ENCODE peak calls at places on chromosome 12, in six cellular contexts. One of them, this sample, is unnamed.

GRCh38 chr12:12228402-12228801 is 38.4 kb downstream of the LRP6 start:
- DNase-seq in tibial nerve: no peak
- DNase-seq in adrenal gland: no peak
- DNase-seq in PC-9: no peak
- DNase-seq in WERI-Rb-1: no peak
- DNase-seq in SK-N-SH: no peak
- DNase-seq in this sample: no peak

GRCh38 chr12:122449317-122449716 is 26.8 kb upstream of the CLIP1 start:
- DNase-seq in tibial nerve: no peak
- DNase-seq in adrenal gland: no peak
- DNase-seq in PC-9: peak; percentile 52
- DNase-seq in WERI-Rb-1: no peak
- DNase-seq in SK-N-SH: no peak
- DNase-seq in this sample: no peak

GRCh38 chr12:87428701-87429277 is 600.4 kb downstream of the C12orf50 start:
- DNase-seq in tibial nerve: no peak
- DNase-seq in adrenal gland: peak; percentile 62
- DNase-seq in PC-9: no peak
- DNase-seq in WERI-Rb-1: no peak
- DNase-seq in SK-N-SH: no peak
- DNase-seq in this sample: no peak

GRCh38 chr12:82950362-82950761 is 263.7 kb downstream of the TMTC2 start:
- DNase-seq in tibial nerve: no peak
- DNase-seq in adrenal gland: no peak
- DNase-seq in PC-9: no peak
- DNase-seq in WERI-Rb-1: no peak
- DNase-seq in SK-N-SH: no peak
- DNase-seq in this sample: no peak

GRCh38 chr12:113929312-113929989 is 36.7 kb downstream of the RBM19 start:
- DNase-seq in tibial nerve: no peak
- DNase-seq in adrenal gland: no peak
- DNase-seq in PC-9: no peak
- DNase-seq in WERI-Rb-1: no peak
- DNase-seq in SK-N-SH: no peak
- DNase-seq in this sample: no peak

GRCh38 chr12:131098178-131098981 is 144.7 kb downstream of the ADGRD1 start:
- DNase-seq in tibial nerve: peak; percentile 7
- DNase-seq in adrenal gland: peak; percentile 4
- DNase-seq in PC-9: no peak
- DNase-seq in WERI-Rb-1: peak; percentile 34
- DNase-seq in SK-N-SH: no peak
- DNase-seq in this sample: no peak

GRCh38 chr12:56932867-56933266 is 1.3 kb downstream of the SDR9C7 start:
- DNase-seq in tibial nerve: no peak
- DNase-seq in adrenal gland: no peak
- DNase-seq in PC-9: peak; percentile 46
- DNase-seq in WERI-Rb-1: no peak
- DNase-seq in SK-N-SH: no peak
- DNase-seq in this sample: no peak

GRCh38 chr12:24922109-24922508 is 26.8 kb downstream of the BCAT1 start:
- DNase-seq in tibial nerve: no peak
- DNase-seq in adrenal gland: no peak
- DNase-seq in PC-9: no peak
- DNase-seq in WERI-Rb-1: no peak
- DNase-seq in SK-N-SH: no peak
- DNase-seq in this sample: no peak

GRCh38 chr12:122024132-122024785 is 2.6 kb downstream of the BCL7A start:
- DNase-seq in tibial nerve: no peak
- DNase-seq in adrenal gland: peak; percentile 24
- DNase-seq in PC-9: no peak
- DNase-seq in WERI-Rb-1: peak; percentile 52
- DNase-seq in SK-N-SH: no peak
- DNase-seq in this sample: no peak

GRCh38 chr12:26884765-26885576 is 52.0 kb upstream of the ITPR2 start:
- DNase-seq in tibial nerve: peak; percentile 77
- DNase-seq in adrenal gland: peak; percentile 87
- DNase-seq in PC-9: peak; percentile 90
- DNase-seq in WERI-Rb-1: peak; percentile 84
- DNase-seq in SK-N-SH: peak; percentile 73
- DNase-seq in this sample: peak; percentile 76

GRCh38 chr12:93080994-93081809 is 152.1 kb upstream of the EEA1 start:
- DNase-seq in tibial nerve: no peak
- DNase-seq in adrenal gland: no peak
- DNase-seq in PC-9: peak; percentile 28
- DNase-seq in WERI-Rb-1: no peak
- DNase-seq in SK-N-SH: no peak
- DNase-seq in this sample: no peak

GRCh38 chr12:121455766-121456420 is 56.0 kb downstream of the RNF34 start:
- DNase-seq in tibial nerve: no peak
- DNase-seq in adrenal gland: no peak
- DNase-seq in PC-9: no peak
- DNase-seq in WERI-Rb-1: no peak
- DNase-seq in SK-N-SH: no peak
- DNase-seq in this sample: no peak

GRCh38 chr12:2112401-2112800 is 59.6 kb downstream of the CACNA1C start:
- DNase-seq in tibial nerve: no peak
- DNase-seq in adrenal gland: no peak
- DNase-seq in PC-9: no peak
- DNase-seq in WERI-Rb-1: peak; percentile 63
- DNase-seq in SK-N-SH: no peak
- DNase-seq in this sample: no peak

GRCh38 chr12:101608301-101609133 is 13.7 kb downstream of the MYBPC1 start:
- DNase-seq in tibial nerve: no peak
- DNase-seq in adrenal gland: no peak
- DNase-seq in PC-9: peak; percentile 25
- DNase-seq in WERI-Rb-1: no peak
- DNase-seq in SK-N-SH: no peak
- DNase-seq in this sample: no peak

GRCh38 chr12:102631274-102631673 is 150.9 kb upstream of the IGF1 start:
- DNase-seq in tibial nerve: no peak
- DNase-seq in adrenal gland: no peak
- DNase-seq in PC-9: peak; percentile 33
- DNase-seq in WERI-Rb-1: no peak
- DNase-seq in SK-N-SH: no peak
- DNase-seq in this sample: no peak

GRCh38 chr12:83008703-83009102 is 322.0 kb downstream of the TMTC2 start:
- DNase-seq in tibial nerve: no peak
- DNase-seq in adrenal gland: no peak
- DNase-seq in PC-9: no peak
- DNase-seq in WERI-Rb-1: no peak
- DNase-seq in SK-N-SH: no peak
- DNase-seq in this sample: no peak

GRCh38 chr12:51635371-51635770 is 44.3 kb downstream of the SCN8A start:
- DNase-seq in tibial nerve: no peak
- DNase-seq in adrenal gland: no peak
- DNase-seq in PC-9: no peak
- DNase-seq in WERI-Rb-1: no peak
- DNase-seq in SK-N-SH: no peak
- DNase-seq in this sample: no peak

GRCh38 chr12:49537709-49538601 is 875 bp upstream of the KCNH3 start:
- DNase-seq in tibial nerve: no peak
- DNase-seq in adrenal gland: no peak
- DNase-seq in PC-9: no peak
- DNase-seq in WERI-Rb-1: no peak
- DNase-seq in SK-N-SH: peak; percentile 74
- DNase-seq in this sample: no peak

GRCh38 chr12:52055781-52056711 is 4.8 kb downstream of the NR4A1 start:
- DNase-seq in tibial nerve: peak; percentile 46
- DNase-seq in adrenal gland: peak; percentile 75
- DNase-seq in PC-9: no peak
- DNase-seq in WERI-Rb-1: no peak
- DNase-seq in SK-N-SH: no peak
- DNase-seq in this sample: no peak

GRCh38 chr12:31749024-31749704 is 20.3 kb upstream of the AMN1 start:
- DNase-seq in tibial nerve: no peak
- DNase-seq in adrenal gland: peak; percentile 84
- DNase-seq in PC-9: peak; percentile 83
- DNase-seq in WERI-Rb-1: no peak
- DNase-seq in SK-N-SH: no peak
- DNase-seq in this sample: peak; percentile 68

GRCh38 chr12:102093319-102093718 is 26.6 kb downstream of the NUP37 start:
- DNase-seq in tibial nerve: no peak
- DNase-seq in adrenal gland: no peak
- DNase-seq in PC-9: no peak
- DNase-seq in WERI-Rb-1: no peak
- DNase-seq in SK-N-SH: no peak
- DNase-seq in this sample: no peak

GRCh38 chr12:11785722-11786121 is 136.2 kb downstream of the ETV6 start:
- DNase-seq in tibial nerve: no peak
- DNase-seq in adrenal gland: no peak
- DNase-seq in PC-9: no peak
- DNase-seq in WERI-Rb-1: no peak
- DNase-seq in SK-N-SH: no peak
- DNase-seq in this sample: no peak

GRCh38 chr12:82838827-82839226 is 152.1 kb downstream of the TMTC2 start:
- DNase-seq in tibial nerve: no peak
- DNase-seq in adrenal gland: no peak
- DNase-seq in PC-9: no peak
- DNase-seq in WERI-Rb-1: no peak
- DNase-seq in SK-N-SH: no peak
- DNase-seq in this sample: no peak

GRCh38 chr12:104006929-104007328 is 41.3 kb downstream of the TDG start:
- DNase-seq in tibial nerve: no peak
- DNase-seq in adrenal gland: no peak
- DNase-seq in PC-9: no peak
- DNase-seq in WERI-Rb-1: no peak
- DNase-seq in SK-N-SH: no peak
- DNase-seq in this sample: no peak

GRCh38 chr12:40792792-40793386 is 100.7 kb downstream of the CNTN1 start:
- DNase-seq in tibial nerve: no peak
- DNase-seq in adrenal gland: no peak
- DNase-seq in PC-9: no peak
- DNase-seq in WERI-Rb-1: no peak
- DNase-seq in SK-N-SH: no peak
- DNase-seq in this sample: no peak

GRCh38 chr12:34371050-34371449 is 348.8 kb downstream of the ALG10 start:
- DNase-seq in tibial nerve: no peak
- DNase-seq in adrenal gland: no peak
- DNase-seq in PC-9: no peak
- DNase-seq in WERI-Rb-1: no peak
- DNase-seq in SK-N-SH: no peak
- DNase-seq in this sample: no peak

GRCh38 chr12:34363050-34363673 is 340.9 kb downstream of the ALG10 start:
- DNase-seq in tibial nerve: no peak
- DNase-seq in adrenal gland: no peak
- DNase-seq in PC-9: peak; percentile 40
- DNase-seq in WERI-Rb-1: no peak
- DNase-seq in SK-N-SH: peak; percentile 59
- DNase-seq in this sample: no peak

GRCh38 chr12:34372003-34372402 is 349.7 kb downstream of the ALG10 start:
- DNase-seq in tibial nerve: no peak
- DNase-seq in adrenal gland: no peak
- DNase-seq in PC-9: no peak
- DNase-seq in WERI-Rb-1: no peak
- DNase-seq in SK-N-SH: no peak
- DNase-seq in this sample: no peak

GRCh38 chr12:34373926-34374325 is 351.6 kb downstream of the ALG10 start:
- DNase-seq in tibial nerve: no peak
- DNase-seq in adrenal gland: no peak
- DNase-seq in PC-9: no peak
- DNase-seq in WERI-Rb-1: no peak
- DNase-seq in SK-N-SH: no peak
- DNase-seq in this sample: no peak

GRCh38 chr12:34368079-34368478 is 345.8 kb downstream of the ALG10 start:
- DNase-seq in tibial nerve: no peak
- DNase-seq in adrenal gland: no peak
- DNase-seq in PC-9: no peak
- DNase-seq in WERI-Rb-1: no peak
- DNase-seq in SK-N-SH: no peak
- DNase-seq in this sample: no peak
- H3K9me3 ChIP-seq in tibial nerve: peaks cover 100% of the 10 kb centered on the region
- H3K9me3 ChIP-seq in adrenal gland: no peaks in the 10 kb centered on the region
- H3K9me3 ChIP-seq in PC-9: no peaks in the 10 kb centered on the region
- H3K9me3 ChIP-seq in WERI-Rb-1: no peaks in the 10 kb centered on the region
- H3K9me3 ChIP-seq in SK-N-SH: no peaks in the 10 kb centered on the region
- H3K9me3 ChIP-seq in this sample: no peaks in the 10 kb centered on the region

DNA sequence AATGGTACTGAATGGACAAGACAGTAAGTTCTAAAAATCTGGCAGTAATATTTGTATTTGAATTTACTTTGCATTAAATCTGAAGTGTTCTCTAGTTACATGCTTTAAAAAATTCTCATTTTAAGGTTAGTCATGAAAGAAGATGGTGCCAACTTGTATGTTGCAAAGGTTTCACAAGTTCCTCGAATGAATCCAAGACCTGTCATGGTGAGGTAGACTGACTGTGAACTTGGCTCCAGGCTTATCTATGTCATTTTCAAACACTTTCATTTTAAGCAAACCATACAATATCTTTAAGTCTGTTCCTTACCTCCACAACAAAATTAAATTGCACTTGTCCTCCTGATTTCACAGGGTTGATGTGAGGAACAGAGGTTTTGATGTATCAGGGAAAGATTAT is 23.4 kb downstream of the CLEC2D start:
- DNase-seq in tibial nerve: no peak
- DNase-seq in adrenal gland: no peak
- DNase-seq in PC-9: no peak
- DNase-seq in WERI-Rb-1: no peak
- DNase-seq in SK-N-SH: no peak
- DNase-seq in this sample: no peak
- H3K9me3 ChIP-seq in tibial nerve: peaks cover 33% of the 10 kb centered on the region
- H3K9me3 ChIP-seq in adrenal gland: no peaks in the 10 kb centered on the region
- H3K9me3 ChIP-seq in PC-9: no peaks in the 10 kb centered on the region
- H3K9me3 ChIP-seq in WERI-Rb-1: no peaks in the 10 kb centered on the region
- H3K9me3 ChIP-seq in SK-N-SH: peaks cover 6% of the 10 kb centered on the region
- H3K9me3 ChIP-seq in this sample: no peaks in the 10 kb centered on the region

DNA sequence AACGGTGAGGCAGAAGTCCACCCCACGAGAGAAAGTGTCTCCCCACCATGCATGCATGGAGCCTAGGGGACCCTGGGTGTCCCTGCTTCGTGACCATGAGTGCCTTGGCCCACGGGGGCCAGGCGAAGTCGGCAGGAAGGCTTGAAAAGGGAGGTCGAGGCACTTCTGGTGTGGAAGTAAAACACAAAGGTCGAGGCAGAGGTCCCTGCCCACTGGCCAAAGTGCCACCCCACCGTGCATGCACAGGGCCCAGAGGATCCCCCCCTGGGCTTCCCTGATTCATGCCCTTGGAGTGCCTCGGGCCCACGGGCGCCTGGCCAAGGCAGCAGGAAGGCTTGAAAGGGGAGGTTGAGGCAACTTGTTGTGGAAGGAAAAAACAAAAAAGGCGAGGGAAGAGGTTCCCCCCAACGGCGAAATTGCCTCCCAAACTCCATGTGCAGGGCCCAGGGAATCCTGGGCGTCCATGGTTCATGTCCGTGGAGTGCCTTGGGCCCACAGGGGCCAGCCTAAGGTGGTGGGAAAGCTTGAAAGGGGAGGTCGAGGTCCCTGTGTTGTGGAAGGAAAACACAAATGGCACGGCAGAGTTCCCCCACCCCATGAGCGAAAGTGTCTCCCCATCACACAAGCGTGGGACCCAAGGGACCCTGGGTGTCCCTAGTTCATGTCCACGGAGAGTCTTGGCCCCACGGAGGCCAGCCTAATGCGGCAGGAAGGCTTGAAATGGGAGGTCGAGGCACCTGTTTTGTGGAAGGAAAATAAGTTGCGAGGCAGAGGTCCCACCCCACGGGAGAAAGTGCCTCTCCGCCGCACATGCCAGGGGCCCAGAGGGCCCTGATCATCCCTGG is 372.1 kb downstream of the ALG10 start:
- DNase-seq in tibial nerve: peak; percentile 10
- DNase-seq in adrenal gland: peak; percentile 2
- DNase-seq in PC-9: no peak
- DNase-seq in WERI-Rb-1: peak; percentile 1
- DNase-seq in SK-N-SH: peak; percentile 9
- DNase-seq in this sample: peak; percentile 1
- H3K9me3 ChIP-seq in tibial nerve: peaks cover 100% of the 10 kb centered on the region
- H3K9me3 ChIP-seq in adrenal gland: no peaks in the 10 kb centered on the region
- H3K9me3 ChIP-seq in PC-9: no peaks in the 10 kb centered on the region
- H3K9me3 ChIP-seq in WERI-Rb-1: peaks cover 2% of the 10 kb centered on the region
- H3K9me3 ChIP-seq in SK-N-SH: no peaks in the 10 kb centered on the region
- H3K9me3 ChIP-seq in this sample: no peaks in the 10 kb centered on the region

GRCh38 chr12:14417717-14418116 is 52.2 kb downstream of the ATF7IP start:
- DNase-seq in tibial nerve: peak; percentile 24
- DNase-seq in adrenal gland: peak; percentile 46
- DNase-seq in PC-9: peak; percentile 61
- DNase-seq in WERI-Rb-1: peak; percentile 74
- DNase-seq in SK-N-SH: peak; percentile 46
- DNase-seq in this sample: peak; percentile 90
- H3K9me3 ChIP-seq in tibial nerve: peaks cover 19% of the 10 kb centered on the region
- H3K9me3 ChIP-seq in adrenal gland: no peaks in the 10 kb centered on the region
- H3K9me3 ChIP-seq in PC-9: peaks cover 5% of the 10 kb centered on the region
- H3K9me3 ChIP-seq in WERI-Rb-1: no peaks in the 10 kb centered on the region
- H3K9me3 ChIP-seq in SK-N-SH: no peaks in the 10 kb centered on the region
- H3K9me3 ChIP-seq in this sample: peaks cover 10% of the 10 kb centered on the region